ENCODE peak calls at places on chromosomes 7 and 10, in five cellular contexts. L is SK-N-SH, S is HCT116, J is PC-9, F is PC-3. N is an unnamed sample.

GRCh38 chr10:93600861-93601773 is at the start of gene RBP4:
- DNase-seq in L (peak; percentile 73), S (no peak), J (peak; percentile 27), F (peak; percentile 30), N (peak; percentile 83)

GRCh38 chr7:71824356-71824755 is 587.8 kb downstream of the CALN1 start:
- DNase-seq in L (no peak), S (no peak), J (no peak), F (no peak), N (no peak)

GRCh38 chr7:19754521-19755116 is 18.8 kb downstream of the TMEM196 start:
- DNase-seq in L (peak; percentile 12), S (peak; percentile 51), J (no peak), F (peak; percentile 88), N (peak; percentile 32)

GRCh38 chr7:151951672-151952338 is 4.4 kb upstream of the GALNTL5 start:
- DNase-seq in L (no peak), S (no peak), J (no peak), F (no peak), N (no peak)

GRCh38 chr10:87685832-87686589 is 26.3 kb downstream of the PAPSS2 start:
- DNase-seq in L (no peak), S (no peak), J (no peak), F (peak; percentile 45), N (no peak)

GRCh38 chr7:17105701-17106100 is 192.8 kb upstream of the AHR start:
- DNase-seq in L (no peak), S (no peak), J (no peak), F (no peak), N (no peak)

GRCh38 chr10:12703141-12703540 is 298.4 kb downstream of the CCDC3 start:
- DNase-seq in L (no peak), S (no peak), J (no peak), F (peak; percentile 38), N (no peak)

GRCh38 chr7:40542982-40543741 is 408.4 kb downstream of the SUGCT start:
- DNase-seq in L (peak; percentile 25), S (no peak), J (no peak), F (no peak), N (no peak)

GRCh38 chr7:15459018-15459621 is 102.7 kb downstream of the AGMO start:
- DNase-seq in L (no peak), S (no peak), J (no peak), F (no peak), N (no peak)

GRCh38 chr10:89575037-89575436 is 39.6 kb upstream of the SLC16A12 start:
- DNase-seq in L (no peak), S (no peak), J (no peak), F (peak; percentile 46), N (no peak)

GRCh38 chr10:20839141-20839540 is 58.0 kb downstream of the NEBL start:
- DNase-seq in L (no peak), S (no peak), J (no peak), F (no peak), N (no peak)

GRCh38 chr7:14321947-14322346 is 332.5 kb upstream of the ETV1 start:
- DNase-seq in L (no peak), S (no peak), J (no peak), F (peak; percentile 21), N (no peak)

GRCh38 chr10:14560794-14561765 is 213.6 kb downstream of the FAM107B start:
- DNase-seq in L (no peak), S (no peak), J (peak; percentile 38), F (no peak), N (no peak)

GRCh38 chr7:135430626-135431025 is 79.3 kb downstream of the CNOT4 start:
- DNase-seq in L (no peak), S (no peak), J (no peak), F (no peak), N (no peak)

GRCh38 chr7:1210321-1210978 is 22.2 kb upstream of the UNCX start:
- DNase-seq in L (peak; percentile 64), S (no peak), J (no peak), F (peak; percentile 17), N (no peak)

GRCh38 chr10:7406712-7407333 is 4.0 kb downstream of the SFMBT2 start:
- DNase-seq in L (no peak), S (no peak), J (no peak), F (no peak), N (peak; percentile 32)

GRCh38 chr10:110679633-110680472 is 35.7 kb downstream of the RBM20 start:
- DNase-seq in L (peak; percentile 74), S (no peak), J (no peak), F (no peak), N (no peak)

GRCh38 chr10:133461841-133462240 is 8.1 kb downstream of the SCART1 start:
- DNase-seq in L (peak; percentile 14), S (no peak), J (no peak), F (no peak), N (no peak)

GRCh38 chr10:123462760-123463159 is 203.4 kb upstream of the GPR26 start:
- DNase-seq in L (no peak), S (no peak), J (no peak), F (peak; percentile 12), N (no peak)

GRCh38 chr7:43865277-43865676 is 4.0 kb downstream of the MRPS24 start:
- DNase-seq in L (no peak), S (no peak), J (no peak), F (no peak), N (no peak)

GRCh38 chr10:78925800-78926319 is 142.9 kb upstream of the ZMIZ1 start:
- DNase-seq in L (no peak), S (no peak), J (peak; percentile 56), F (peak; percentile 100), N (peak; percentile 80)

GRCh38 chr7:30928254-30928872 is 16.7 kb downstream of the AQP1 start:
- DNase-seq in L (peak; percentile 6), S (no peak), J (no peak), F (no peak), N (peak; percentile 2)

GRCh38 chr7:69739906-69740545 is 141.8 kb downstream of the AUTS2 start:
- DNase-seq in L (peak; percentile 75), S (no peak), J (no peak), F (no peak), N (no peak)

GRCh38 chr7:152137476-152138025 is 112.1 kb downstream of the GALNT11 start:
- DNase-seq in L (no peak), S (no peak), J (no peak), F (peak; percentile 4), N (no peak)

GRCh38 chr10:130020651-130021372 is 56.7 kb upstream of the EBF3 start:
- DNase-seq in L (no peak), S (no peak), J (no peak), F (no peak), N (no peak)

GRCh38 chr10:36172574-36172973 is 530.5 kb upstream of the FZD8 start:
- DNase-seq in L (no peak), S (no peak), J (no peak), F (peak; percentile 90), N (no peak)

GRCh38 chr7:1740214-1740613 is 70.1 kb downstream of the ELFN1 start:
- DNase-seq in L (no peak), S (no peak), J (no peak), F (no peak), N (no peak)

GRCh38 chr7:93750986-93751385 is 139.6 kb downstream of the TFPI2 start:
- DNase-seq in L (no peak), S (no peak), J (no peak), F (no peak), N (no peak)

GRCh38 chr10:100653957-100654834 is 91.2 kb upstream of the PAX2 start:
- DNase-seq in L (peak; percentile 81), S (no peak), J (no peak), F (no peak), N (peak; percentile 69)

GRCh38 chr10:34475222-34475621 is 339.9 kb downstream of the PARD3 start:
- DNase-seq in L (no peak), S (no peak), J (no peak), F (peak; percentile 40), N (no peak)

GRCh38 chr7:70779321-70779720 is 352.6 kb upstream of the GALNT17 start:
- DNase-seq in L (no peak), S (no peak), J (no peak), F (no peak), N (no peak)

GRCh38 chr7:100189061-100189460 is 11.3 kb downstream of the STAG3 start:
- DNase-seq in L (no peak), S (no peak), J (no peak), F (no peak), N (no peak)
- H3K4me2 ChIP-seq in L (no peak overlapping the region), S (no peak overlapping the region), J (no peak overlapping the region), F (no peak overlapping the region), N (no peak overlapping the region)

GRCh38 chr10:119657725-119658124 is 6.5 kb downstream of the BAG3 start:
- DNase-seq in L (no peak), S (no peak), J (no peak), F (peak; percentile 50), N (peak; percentile 41)
- H3K4me3 ChIP-seq in L (peak overlapping the region; percentile 28), S (no peak overlapping the region), J (peak overlapping the region; percentile 11), F (peak overlapping the region; percentile 35), N (no peak overlapping the region)

GRCh38 chr7:143068446-143068845 is 16.3 kb downstream of the OR6V1 start:
- DNase-seq in L (no peak), S (no peak), J (no peak), F (no peak), N (no peak)

GRCh38 chr7:143063741-143064140 is 11.6 kb downstream of the OR6V1 start:
- DNase-seq in L (no peak), S (no peak), J (no peak), F (no peak), N (no peak)
- H3K9me2 ChIP-seq in L (no peaks in the 10 kb centered on the region), S (no peaks in the 10 kb centered on the region), J (no peaks in the 10 kb centered on the region), F (no peaks in the 10 kb centered on the region), N (no peaks in the 10 kb centered on the region)

GRCh38 chr10:95169522-95169921 is 24.5 kb upstream of the ACSM6 start:
- DNase-seq in L (no peak), S (no peak), J (no peak), F (no peak), N (no peak)
- H3K4me2 ChIP-seq in L (no peak overlapping the region), S (no peak overlapping the region), J (no peak overlapping the region), F (no peak overlapping the region), N (no peak overlapping the region)

DNA sequence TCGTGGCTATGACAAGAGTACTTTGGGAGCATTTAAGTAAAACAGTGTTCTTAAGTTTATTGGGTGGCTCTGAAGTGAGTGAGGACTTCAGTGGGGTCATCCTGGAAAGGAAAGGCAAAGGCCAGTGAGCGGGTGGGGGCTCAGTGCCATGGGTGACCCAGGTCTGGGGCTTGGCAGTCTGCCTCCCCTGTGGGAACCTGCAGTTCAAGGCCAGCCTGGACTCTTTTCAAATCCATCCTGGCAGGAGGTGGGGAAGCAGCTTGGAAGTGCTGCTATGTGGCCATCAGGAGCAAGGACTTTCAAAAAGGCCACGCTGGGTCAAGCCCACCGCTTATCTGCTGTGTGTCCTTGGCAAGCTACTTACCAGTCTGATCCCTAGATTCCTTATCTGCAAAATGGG is 148.9 kb upstream of the NPS start:
- DNase-seq in L (no peak), S (no peak), J (no peak), F (no peak), N (no peak)
- H3K4me3 ChIP-seq in L (no peak overlapping the region), S (no peak overlapping the region), J (no peak overlapping the region), F (no peak overlapping the region), N (no peak overlapping the region)

GRCh38 chr7:131899271-131900030 is 343.0 kb upstream of the PODXL start:
- DNase-seq in L (no peak), S (no peak), J (no peak), F (no peak), N (no peak)

GRCh38 chr7:131897016-131897789 is 340.8 kb upstream of the PODXL start:
- DNase-seq in L (peak; percentile 16), S (peak; percentile 12), J (no peak), F (peak; percentile 62), N (no peak)

GRCh38 chr7:131896189-131896855 is 339.9 kb upstream of the PODXL start:
- DNase-seq in L (no peak), S (no peak), J (no peak), F (no peak), N (no peak)

GRCh38 chr7:131898418-131898817 is 342.0 kb upstream of the PODXL start:
- DNase-seq in L (no peak), S (no peak), J (no peak), F (peak; percentile 15), N (no peak)

GRCh38 chr7:131897790-131898165 is 341.4 kb upstream of the PODXL start:
- DNase-seq in L (no peak), S (no peak), J (no peak), F (no peak), N (no peak)
- H3K9me2 ChIP-seq in L (no peaks in the 10 kb centered on the region), S (no peaks in the 10 kb centered on the region), J (no peaks in the 10 kb centered on the region), F (no peaks in the 10 kb centered on the region), N (no peaks in the 10 kb centered on the region)